ENCODE peak calls at places on chromosomes 4 and X, in ten cellular contexts. One of them, this sample, is unnamed.

GRCh38 chrX:43595931-43596330 is 60.2 kb upstream of the MAOA start:
- DNase-seq in HTR-8/SVneo: no peak
- DNase-seq in NCI-H460: no peak
- DNase-seq in T1000: no peak
- DNase-seq in foreskin keratinocyte: no peak
- DNase-seq in effector memory CD4-positive, alpha-beta T cell: no peak
- DNase-seq in NCI-H2081: no peak
- DNase-seq in type B pancreatic cell: no peak
- DNase-seq in AG09319: no peak
- DNase-seq in COR-L47: no peak
- DNase-seq in this sample: no peak

GRCh38 chrX:134460005-134460860 is at the start of gene HPRT1:
- DNase-seq in HTR-8/SVneo: peak; percentile 34
- DNase-seq in NCI-H460: peak; percentile 75
- DNase-seq in T1000: peak; percentile 71
- DNase-seq in foreskin keratinocyte: peak; percentile 42
- DNase-seq in effector memory CD4-positive, alpha-beta T cell: peak; percentile 70
- DNase-seq in NCI-H2081: peak; percentile 81
- DNase-seq in type B pancreatic cell: peak; percentile 84
- DNase-seq in AG09319: peak; percentile 25
- DNase-seq in COR-L47: peak; percentile 50
- DNase-seq in this sample: peak; percentile 87

GRCh38 chrX:19846995-19847790 is 40.2 kb downstream of the SH3KBP1 start:
- DNase-seq in HTR-8/SVneo: peak; percentile 51
- DNase-seq in NCI-H460: no peak
- DNase-seq in T1000: peak; percentile 24
- DNase-seq in foreskin keratinocyte: peak; percentile 58
- DNase-seq in effector memory CD4-positive, alpha-beta T cell: no peak
- DNase-seq in NCI-H2081: no peak
- DNase-seq in type B pancreatic cell: no peak
- DNase-seq in AG09319: peak; percentile 41
- DNase-seq in COR-L47: no peak
- DNase-seq in this sample: no peak

GRCh38 chrX:20315140-20315539 is 48.4 kb upstream of the RPS6KA3 start:
- DNase-seq in HTR-8/SVneo: peak; percentile 18
- DNase-seq in NCI-H460: no peak
- DNase-seq in T1000: no peak
- DNase-seq in foreskin keratinocyte: peak; percentile 74
- DNase-seq in effector memory CD4-positive, alpha-beta T cell: no peak
- DNase-seq in NCI-H2081: no peak
- DNase-seq in type B pancreatic cell: no peak
- DNase-seq in AG09319: no peak
- DNase-seq in COR-L47: no peak
- DNase-seq in this sample: peak; percentile 9

GRCh38 chr4:33837043-33837442 is 2407.3 kb downstream of the ARAP2 start:
- DNase-seq in HTR-8/SVneo: peak; percentile 19
- DNase-seq in NCI-H460: no peak
- DNase-seq in T1000: no peak
- DNase-seq in foreskin keratinocyte: peak; percentile 80
- DNase-seq in effector memory CD4-positive, alpha-beta T cell: no peak
- DNase-seq in NCI-H2081: no peak
- DNase-seq in type B pancreatic cell: no peak
- DNase-seq in AG09319: no peak
- DNase-seq in COR-L47: no peak
- DNase-seq in this sample: no peak

GRCh38 chr4:122104184-122104583 is 47.9 kb upstream of the BLTP1 start:
- DNase-seq in HTR-8/SVneo: no peak
- DNase-seq in NCI-H460: no peak
- DNase-seq in T1000: no peak
- DNase-seq in foreskin keratinocyte: no peak
- DNase-seq in effector memory CD4-positive, alpha-beta T cell: no peak
- DNase-seq in NCI-H2081: no peak
- DNase-seq in type B pancreatic cell: no peak
- DNase-seq in AG09319: no peak
- DNase-seq in COR-L47: no peak
- DNase-seq in this sample: no peak

GRCh38 chr4:112348488-112349158 is 51.5 kb downstream of the ALPK1 start:
- DNase-seq in HTR-8/SVneo: peak; percentile 14
- DNase-seq in NCI-H460: peak; percentile 23
- DNase-seq in T1000: no peak
- DNase-seq in foreskin keratinocyte: peak; percentile 48
- DNase-seq in effector memory CD4-positive, alpha-beta T cell: no peak
- DNase-seq in NCI-H2081: peak; percentile 11
- DNase-seq in type B pancreatic cell: no peak
- DNase-seq in AG09319: peak; percentile 35
- DNase-seq in COR-L47: peak; percentile 22
- DNase-seq in this sample: peak; percentile 68

GRCh38 chrX:86946569-86946968 is 571.0 kb upstream of the KLHL4 start:
- DNase-seq in HTR-8/SVneo: no peak
- DNase-seq in NCI-H460: peak; percentile 17
- DNase-seq in T1000: no peak
- DNase-seq in foreskin keratinocyte: peak; percentile 2
- DNase-seq in effector memory CD4-positive, alpha-beta T cell: no peak
- DNase-seq in NCI-H2081: peak; percentile 69
- DNase-seq in type B pancreatic cell: no peak
- DNase-seq in AG09319: no peak
- DNase-seq in COR-L47: peak; percentile 10
- DNase-seq in this sample: no peak

GRCh38 chr4:74631338-74631737 is 163.0 kb downstream of the BTC start:
- DNase-seq in HTR-8/SVneo: no peak
- DNase-seq in NCI-H460: no peak
- DNase-seq in T1000: no peak
- DNase-seq in foreskin keratinocyte: peak; percentile 62
- DNase-seq in effector memory CD4-positive, alpha-beta T cell: no peak
- DNase-seq in NCI-H2081: no peak
- DNase-seq in type B pancreatic cell: no peak
- DNase-seq in AG09319: no peak
- DNase-seq in COR-L47: no peak
- DNase-seq in this sample: no peak

GRCh38 chr4:55312491-55313101 is 33.4 kb upstream of the SRD5A3 start:
- DNase-seq in HTR-8/SVneo: no peak
- DNase-seq in NCI-H460: peak; percentile 30
- DNase-seq in T1000: no peak
- DNase-seq in foreskin keratinocyte: peak; percentile 20
- DNase-seq in effector memory CD4-positive, alpha-beta T cell: no peak
- DNase-seq in NCI-H2081: peak; percentile 19
- DNase-seq in type B pancreatic cell: no peak
- DNase-seq in AG09319: peak; percentile 18
- DNase-seq in COR-L47: peak; percentile 1
- DNase-seq in this sample: no peak

GRCh38 chr4:185634066-185634652 is 98.9 kb upstream of the PDLIM3 start:
- DNase-seq in HTR-8/SVneo: no peak
- DNase-seq in NCI-H460: no peak
- DNase-seq in T1000: no peak
- DNase-seq in foreskin keratinocyte: no peak
- DNase-seq in effector memory CD4-positive, alpha-beta T cell: no peak
- DNase-seq in NCI-H2081: no peak
- DNase-seq in type B pancreatic cell: no peak
- DNase-seq in AG09319: no peak
- DNase-seq in COR-L47: no peak
- DNase-seq in this sample: no peak

GRCh38 chrX:103187953-103188475 is 26.9 kb upstream of the BEX4 start:
- DNase-seq in HTR-8/SVneo: no peak
- DNase-seq in NCI-H460: no peak
- DNase-seq in T1000: no peak
- DNase-seq in foreskin keratinocyte: no peak
- DNase-seq in effector memory CD4-positive, alpha-beta T cell: no peak
- DNase-seq in NCI-H2081: no peak
- DNase-seq in type B pancreatic cell: no peak
- DNase-seq in AG09319: no peak
- DNase-seq in COR-L47: no peak
- DNase-seq in this sample: peak; percentile 51

GRCh38 chr4:84530871-84531270 is 31.8 kb upstream of the NKX6-1 start:
- DNase-seq in HTR-8/SVneo: no peak
- DNase-seq in NCI-H460: no peak
- DNase-seq in T1000: peak; percentile 20
- DNase-seq in foreskin keratinocyte: peak; percentile 32
- DNase-seq in effector memory CD4-positive, alpha-beta T cell: no peak
- DNase-seq in NCI-H2081: no peak
- DNase-seq in type B pancreatic cell: no peak
- DNase-seq in AG09319: no peak
- DNase-seq in COR-L47: no peak
- DNase-seq in this sample: no peak

GRCh38 chr4:2722033-2722432 is 34.1 kb downstream of the TNIP2 start:
- DNase-seq in HTR-8/SVneo: no peak
- DNase-seq in NCI-H460: no peak
- DNase-seq in T1000: no peak
- DNase-seq in foreskin keratinocyte: no peak
- DNase-seq in effector memory CD4-positive, alpha-beta T cell: no peak
- DNase-seq in NCI-H2081: no peak
- DNase-seq in type B pancreatic cell: no peak
- DNase-seq in AG09319: no peak
- DNase-seq in COR-L47: no peak
- DNase-seq in this sample: no peak

GRCh38 chrX:39689374-39690104 is 408.2 kb downstream of the BCOR start:
- DNase-seq in HTR-8/SVneo: no peak
- DNase-seq in NCI-H460: no peak
- DNase-seq in T1000: no peak
- DNase-seq in foreskin keratinocyte: no peak
- DNase-seq in effector memory CD4-positive, alpha-beta T cell: no peak
- DNase-seq in NCI-H2081: no peak
- DNase-seq in type B pancreatic cell: no peak
- DNase-seq in AG09319: no peak
- DNase-seq in COR-L47: no peak
- DNase-seq in this sample: peak; percentile 65

GRCh38 chr4:164989464-164989863 is 12.0 kb upstream of the TRIM61 start:
- DNase-seq in HTR-8/SVneo: no peak
- DNase-seq in NCI-H460: no peak
- DNase-seq in T1000: no peak
- DNase-seq in foreskin keratinocyte: no peak
- DNase-seq in effector memory CD4-positive, alpha-beta T cell: no peak
- DNase-seq in NCI-H2081: peak; percentile 1
- DNase-seq in type B pancreatic cell: no peak
- DNase-seq in AG09319: no peak
- DNase-seq in COR-L47: no peak
- DNase-seq in this sample: peak; percentile 42

GRCh38 chr4:48410812-48411211 is 69.5 kb downstream of the SLAIN2 start:
- DNase-seq in HTR-8/SVneo: no peak
- DNase-seq in NCI-H460: no peak
- DNase-seq in T1000: no peak
- DNase-seq in foreskin keratinocyte: no peak
- DNase-seq in effector memory CD4-positive, alpha-beta T cell: no peak
- DNase-seq in NCI-H2081: no peak
- DNase-seq in type B pancreatic cell: no peak
- DNase-seq in AG09319: no peak
- DNase-seq in COR-L47: no peak
- DNase-seq in this sample: no peak

GRCh38 chrX:69126642-69127041 is 38.6 kb downstream of the PJA1 start:
- DNase-seq in HTR-8/SVneo: no peak
- DNase-seq in NCI-H460: no peak
- DNase-seq in T1000: no peak
- DNase-seq in foreskin keratinocyte: no peak
- DNase-seq in effector memory CD4-positive, alpha-beta T cell: no peak
- DNase-seq in NCI-H2081: no peak
- DNase-seq in type B pancreatic cell: no peak
- DNase-seq in AG09319: no peak
- DNase-seq in COR-L47: no peak
- DNase-seq in this sample: no peak

GRCh38 chrX:39518451-39519212 is 579.1 kb downstream of the BCOR start:
- DNase-seq in HTR-8/SVneo: no peak
- DNase-seq in NCI-H460: no peak
- DNase-seq in T1000: no peak
- DNase-seq in foreskin keratinocyte: no peak
- DNase-seq in effector memory CD4-positive, alpha-beta T cell: no peak
- DNase-seq in NCI-H2081: peak; percentile 41
- DNase-seq in type B pancreatic cell: no peak
- DNase-seq in AG09319: no peak
- DNase-seq in COR-L47: no peak
- DNase-seq in this sample: no peak

GRCh38 chr4:186458050-186458449 is 97.3 kb downstream of the MTNR1A start:
- DNase-seq in HTR-8/SVneo: no peak
- DNase-seq in NCI-H460: no peak
- DNase-seq in T1000: no peak
- DNase-seq in foreskin keratinocyte: no peak
- DNase-seq in effector memory CD4-positive, alpha-beta T cell: no peak
- DNase-seq in NCI-H2081: no peak
- DNase-seq in type B pancreatic cell: no peak
- DNase-seq in AG09319: no peak
- DNase-seq in COR-L47: no peak
- DNase-seq in this sample: no peak

GRCh38 chrX:45849261-45849660 is 648.6 kb upstream of the DIPK2B start:
- DNase-seq in HTR-8/SVneo: no peak
- DNase-seq in NCI-H460: peak; percentile 56
- DNase-seq in T1000: no peak
- DNase-seq in foreskin keratinocyte: peak; percentile 73
- DNase-seq in effector memory CD4-positive, alpha-beta T cell: no peak
- DNase-seq in NCI-H2081: peak; percentile 55
- DNase-seq in type B pancreatic cell: no peak
- DNase-seq in AG09319: peak; percentile 67
- DNase-seq in COR-L47: no peak
- DNase-seq in this sample: peak; percentile 39

GRCh38 chrX:72347366-72347765 is 41.7 kb upstream of the CITED1 start:
- DNase-seq in HTR-8/SVneo: no peak
- DNase-seq in NCI-H460: no peak
- DNase-seq in T1000: no peak
- DNase-seq in foreskin keratinocyte: no peak
- DNase-seq in effector memory CD4-positive, alpha-beta T cell: no peak
- DNase-seq in NCI-H2081: no peak
- DNase-seq in type B pancreatic cell: no peak
- DNase-seq in AG09319: no peak
- DNase-seq in COR-L47: no peak
- DNase-seq in this sample: no peak

GRCh38 chrX:141180851-141181250 is 3.9 kb upstream of the LDOC1 start:
- DNase-seq in HTR-8/SVneo: no peak
- DNase-seq in NCI-H460: no peak
- DNase-seq in T1000: no peak
- DNase-seq in foreskin keratinocyte: no peak
- DNase-seq in effector memory CD4-positive, alpha-beta T cell: no peak
- DNase-seq in NCI-H2081: no peak
- DNase-seq in type B pancreatic cell: no peak
- DNase-seq in AG09319: no peak
- DNase-seq in COR-L47: no peak
- DNase-seq in this sample: no peak

GRCh38 chrX:16573781-16574180 is 76.2 kb upstream of the S100G start:
- DNase-seq in HTR-8/SVneo: peak; percentile 55
- DNase-seq in NCI-H460: no peak
- DNase-seq in T1000: peak; percentile 33
- DNase-seq in foreskin keratinocyte: peak; percentile 31
- DNase-seq in effector memory CD4-positive, alpha-beta T cell: no peak
- DNase-seq in NCI-H2081: no peak
- DNase-seq in type B pancreatic cell: no peak
- DNase-seq in AG09319: no peak
- DNase-seq in COR-L47: no peak
- DNase-seq in this sample: no peak

GRCh38 chr4:3781997-3782930 is 16.1 kb downstream of the ADRA2C start:
- DNase-seq in HTR-8/SVneo: no peak
- DNase-seq in NCI-H460: no peak
- DNase-seq in T1000: no peak
- DNase-seq in foreskin keratinocyte: no peak
- DNase-seq in effector memory CD4-positive, alpha-beta T cell: no peak
- DNase-seq in NCI-H2081: no peak
- DNase-seq in type B pancreatic cell: no peak
- DNase-seq in AG09319: no peak
- DNase-seq in COR-L47: no peak
- DNase-seq in this sample: no peak

GRCh38 chrX:122188751-122189150 is 995.3 kb upstream of the GRIA3 start:
- DNase-seq in HTR-8/SVneo: no peak
- DNase-seq in NCI-H460: no peak
- DNase-seq in T1000: no peak
- DNase-seq in foreskin keratinocyte: peak; percentile 52
- DNase-seq in effector memory CD4-positive, alpha-beta T cell: no peak
- DNase-seq in NCI-H2081: no peak
- DNase-seq in type B pancreatic cell: no peak
- DNase-seq in AG09319: no peak
- DNase-seq in COR-L47: no peak
- DNase-seq in this sample: no peak

GRCh38 chrX:2500091-2500680 is 590 bp downstream of the DHRSX start:
- DNase-seq in HTR-8/SVneo: peak; percentile 45
- DNase-seq in NCI-H460: peak; percentile 45
- DNase-seq in T1000: no peak
- DNase-seq in foreskin keratinocyte: peak; percentile 50
- DNase-seq in effector memory CD4-positive, alpha-beta T cell: no peak
- DNase-seq in NCI-H2081: no peak
- DNase-seq in type B pancreatic cell: no peak
- DNase-seq in AG09319: no peak
- DNase-seq in COR-L47: no peak
- DNase-seq in this sample: no peak

GRCh38 chr4:89268572-89269180 is 38.9 kb downstream of the GPRIN3 start:
- DNase-seq in HTR-8/SVneo: no peak
- DNase-seq in NCI-H460: no peak
- DNase-seq in T1000: no peak
- DNase-seq in foreskin keratinocyte: no peak
- DNase-seq in effector memory CD4-positive, alpha-beta T cell: no peak
- DNase-seq in NCI-H2081: no peak
- DNase-seq in type B pancreatic cell: no peak
- DNase-seq in AG09319: no peak
- DNase-seq in COR-L47: no peak
- DNase-seq in this sample: no peak